ENCODE peak calls at places on chromosomes 16 and 17, in five cellular contexts. One of them, this sample, is unnamed.

GRCh38 chr17:62696726-62697490 is 69.4 kb downstream of the MRC2 start:
- DNase-seq in right lobe of liver: no peak
- DNase-seq in HFFc6: no peak
- DNase-seq in LNCaP clone FGC: no peak
- DNase-seq in breast epithelium: no peak
- DNase-seq in this sample: no peak

GRCh38 chr16:8644513-8645140 is 23.1 kb downstream of the METTL22 start:
- DNase-seq in right lobe of liver: no peak
- DNase-seq in HFFc6: no peak
- DNase-seq in LNCaP clone FGC: no peak
- DNase-seq in breast epithelium: no peak
- DNase-seq in this sample: no peak

GRCh38 chr16:85840801-85841200 is 41.3 kb downstream of the COX4I1 start:
- DNase-seq in right lobe of liver: no peak
- DNase-seq in HFFc6: no peak
- DNase-seq in LNCaP clone FGC: no peak
- DNase-seq in breast epithelium: no peak
- DNase-seq in this sample: no peak

GRCh38 chr17:42414782-42415409 is 8.2 kb downstream of the CAVIN1 start:
- DNase-seq in right lobe of liver: no peak
- DNase-seq in HFFc6: no peak
- DNase-seq in LNCaP clone FGC: no peak
- DNase-seq in breast epithelium: no peak
- DNase-seq in this sample: no peak

GRCh38 chr17:34820922-34821321 is 140.3 kb downstream of the CCT6B start:
- DNase-seq in right lobe of liver: no peak
- DNase-seq in HFFc6: no peak
- DNase-seq in LNCaP clone FGC: no peak
- DNase-seq in breast epithelium: no peak
- DNase-seq in this sample: no peak

GRCh38 chr17:42760652-42761581 is at the start of gene RAMP2:
- DNase-seq in right lobe of liver: peak
- DNase-seq in HFFc6: no peak
- DNase-seq in LNCaP clone FGC: no peak
- DNase-seq in breast epithelium: no peak
- DNase-seq in this sample: peak

GRCh38 chr16:24906199-24906808 is 60.5 kb downstream of the SLC5A11 start:
- DNase-seq in right lobe of liver: no peak
- DNase-seq in HFFc6: peak
- DNase-seq in LNCaP clone FGC: peak
- DNase-seq in breast epithelium: no peak
- DNase-seq in this sample: no peak

GRCh38 chr17:16197276-16197675 is 18.1 kb downstream of the NCOR1 start:
- DNase-seq in right lobe of liver: no peak
- DNase-seq in HFFc6: no peak
- DNase-seq in LNCaP clone FGC: no peak
- DNase-seq in breast epithelium: no peak
- DNase-seq in this sample: no peak

GRCh38 chr16:57941016-57941656 is 29.8 kb downstream of the CNGB1 start:
- DNase-seq in right lobe of liver: peak
- DNase-seq in HFFc6: no peak
- DNase-seq in LNCaP clone FGC: peak
- DNase-seq in breast epithelium: peak
- DNase-seq in this sample: peak

GRCh38 chr17:71011389-71011788 is 842.1 kb downstream of the KCNJ2 start:
- DNase-seq in right lobe of liver: no peak
- DNase-seq in HFFc6: no peak
- DNase-seq in LNCaP clone FGC: no peak
- DNase-seq in breast epithelium: no peak
- DNase-seq in this sample: no peak

GRCh38 chr16:84675423-84675822 is 24.4 kb upstream of the USP10 start:
- DNase-seq in right lobe of liver: no peak
- DNase-seq in HFFc6: no peak
- DNase-seq in LNCaP clone FGC: no peak
- DNase-seq in breast epithelium: no peak
- DNase-seq in this sample: no peak

GRCh38 chr16:84673561-84673960 is 25.2 kb downstream of the KLHL36 start:
- DNase-seq in right lobe of liver: no peak
- DNase-seq in HFFc6: no peak
- DNase-seq in LNCaP clone FGC: no peak
- DNase-seq in breast epithelium: no peak
- DNase-seq in this sample: no peak

GRCh38 chr16:84673203-84673535 is 24.9 kb downstream of the KLHL36 start:
- DNase-seq in right lobe of liver: no peak
- DNase-seq in HFFc6: no peak
- DNase-seq in LNCaP clone FGC: no peak
- DNase-seq in breast epithelium: no peak
- DNase-seq in this sample: no peak

GRCh38 chr16:84670063-84670462 is 21.8 kb downstream of the KLHL36 start:
- DNase-seq in right lobe of liver: no peak
- DNase-seq in HFFc6: no peak
- DNase-seq in LNCaP clone FGC: no peak
- DNase-seq in breast epithelium: no peak
- DNase-seq in this sample: no peak

DNA sequence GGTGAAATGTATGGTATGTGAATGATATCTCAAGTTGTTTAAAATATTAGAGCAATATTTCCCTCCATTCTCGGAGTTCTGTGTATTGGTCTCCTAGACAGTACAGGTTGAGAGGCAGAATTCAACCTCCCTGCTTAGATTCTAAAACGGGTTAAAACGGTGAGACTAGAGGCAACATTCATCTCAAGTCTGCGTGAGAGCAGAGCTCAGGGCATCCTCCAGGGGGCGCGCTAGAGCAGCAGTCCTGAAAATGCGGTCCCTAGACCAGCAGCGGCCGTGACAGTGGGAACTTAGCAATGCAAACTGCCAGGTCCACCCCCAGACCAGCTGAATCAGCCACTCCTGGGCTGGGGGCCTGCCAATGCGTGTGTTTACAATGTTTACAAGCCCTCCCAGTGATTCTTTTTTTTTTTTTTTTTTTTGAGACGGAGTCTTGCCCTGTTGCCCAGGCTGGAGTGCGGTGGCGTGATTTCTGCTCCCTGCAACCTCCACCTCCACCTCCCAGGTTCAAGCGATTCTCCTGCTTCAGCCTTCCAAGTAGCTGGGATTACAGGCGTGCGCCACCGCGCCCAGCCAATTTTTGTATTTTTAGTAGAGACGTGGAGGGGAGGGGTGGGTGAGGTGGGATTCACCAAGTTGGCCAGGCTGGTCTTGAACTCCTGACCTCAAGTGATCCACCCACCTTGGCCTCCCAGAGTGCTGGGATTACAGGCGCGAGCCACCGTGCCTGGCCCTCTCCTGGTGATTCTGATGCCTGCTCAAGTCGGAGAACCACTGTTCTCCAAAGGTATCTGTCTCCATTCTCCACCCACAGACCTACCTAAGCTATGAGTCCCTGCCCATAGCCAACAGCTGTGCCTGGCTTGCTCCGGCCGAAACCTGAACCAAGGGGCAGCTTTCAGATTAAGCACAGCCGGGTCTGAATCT is 24.2 kb downstream of the KLHL36 start:
- DNase-seq in right lobe of liver: peak
- DNase-seq in HFFc6: peak
- DNase-seq in LNCaP clone FGC: peak
- DNase-seq in breast epithelium: peak
- DNase-seq in this sample: peak
- TF ChIP-seq CTCF in right lobe of liver: peak
- TF ChIP-seq CTCF in HFFc6: peak
- TF ChIP-seq CTCF in LNCaP clone FGC: peak
- TF ChIP-seq CTCF in breast epithelium: peak
- TF ChIP-seq CTCF in this sample: peak

GRCh38 chr16:56743840-56744239 is 13.9 kb downstream of the NUP93 start:
- DNase-seq in right lobe of liver: no peak
- DNase-seq in HFFc6: peak
- DNase-seq in LNCaP clone FGC: no peak
- DNase-seq in breast epithelium: no peak
- DNase-seq in this sample: no peak
- TF ChIP-seq CTCF in right lobe of liver: no peak
- TF ChIP-seq CTCF in HFFc6: no peak
- TF ChIP-seq CTCF in LNCaP clone FGC: no peak
- TF ChIP-seq CTCF in breast epithelium: no peak
- TF ChIP-seq CTCF in this sample: no peak

GRCh38 chr16:82603784-82604411 is 22.9 kb upstream of the CDH13 start:
- DNase-seq in right lobe of liver: peak
- DNase-seq in HFFc6: peak
- DNase-seq in LNCaP clone FGC: no peak
- DNase-seq in breast epithelium: no peak
- DNase-seq in this sample: no peak
- TF ChIP-seq CTCF in right lobe of liver: peak
- TF ChIP-seq CTCF in HFFc6: peak
- TF ChIP-seq CTCF in LNCaP clone FGC: peak
- TF ChIP-seq CTCF in breast epithelium: peak
- TF ChIP-seq CTCF in this sample: no peak

GRCh38 chr16:67448580-67448979 is 17.7 kb downstream of the HSD11B2 start:
- DNase-seq in right lobe of liver: no peak
- DNase-seq in HFFc6: no peak
- DNase-seq in LNCaP clone FGC: no peak
- DNase-seq in breast epithelium: no peak
- DNase-seq in this sample: no peak

GRCh38 chr16:67446968-67447507 is 16.1 kb downstream of the HSD11B2 start:
- DNase-seq in right lobe of liver: no peak
- DNase-seq in HFFc6: no peak
- DNase-seq in LNCaP clone FGC: no peak
- DNase-seq in breast epithelium: no peak
- DNase-seq in this sample: no peak

GRCh38 chr16:67449328-67449727 is 18.4 kb downstream of the HSD11B2 start:
- DNase-seq in right lobe of liver: no peak
- DNase-seq in HFFc6: no peak
- DNase-seq in LNCaP clone FGC: no peak
- DNase-seq in breast epithelium: no peak
- DNase-seq in this sample: no peak

GRCh38 chr16:67445913-67446907 is 15.3 kb downstream of the HSD11B2 start:
- DNase-seq in right lobe of liver: peak
- DNase-seq in HFFc6: no peak
- DNase-seq in LNCaP clone FGC: no peak
- DNase-seq in breast epithelium: no peak
- DNase-seq in this sample: no peak

DNA sequence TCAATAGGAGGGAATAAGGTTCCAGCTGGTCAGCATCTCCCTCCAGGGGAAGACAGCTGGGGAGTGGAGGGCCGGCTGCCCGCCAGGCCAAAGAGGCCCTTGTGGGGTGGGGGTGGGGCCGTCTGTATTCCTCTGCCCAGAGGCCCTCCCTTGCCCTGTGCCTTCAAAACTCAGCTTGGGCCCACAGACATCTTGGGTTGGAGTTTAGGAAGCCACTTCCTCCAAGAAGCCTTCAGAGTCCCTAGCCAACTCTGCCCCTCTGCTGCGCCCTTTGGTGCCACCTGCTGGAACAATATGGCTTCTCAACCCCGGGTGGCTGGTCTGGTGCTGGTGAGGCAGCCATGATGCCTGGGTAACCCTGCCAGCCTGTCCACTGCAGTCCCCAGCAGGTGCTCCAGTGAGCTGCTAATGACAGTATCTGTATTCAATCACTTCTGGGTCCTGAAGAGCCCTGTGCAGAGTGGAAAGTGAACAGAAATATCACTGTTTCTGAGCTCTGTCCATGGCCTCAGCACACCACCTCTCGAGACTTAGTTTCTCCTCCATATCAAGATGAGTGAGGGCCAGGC is 16.7 kb downstream of the HSD11B2 start:
- DNase-seq in right lobe of liver: no peak
- DNase-seq in HFFc6: no peak
- DNase-seq in LNCaP clone FGC: no peak
- DNase-seq in breast epithelium: no peak
- DNase-seq in this sample: no peak
- TF ChIP-seq CTCF in right lobe of liver: peak
- TF ChIP-seq CTCF in HFFc6: peak
- TF ChIP-seq CTCF in LNCaP clone FGC: peak
- TF ChIP-seq CTCF in breast epithelium: no peak
- TF ChIP-seq CTCF in this sample: no peak

DNA sequence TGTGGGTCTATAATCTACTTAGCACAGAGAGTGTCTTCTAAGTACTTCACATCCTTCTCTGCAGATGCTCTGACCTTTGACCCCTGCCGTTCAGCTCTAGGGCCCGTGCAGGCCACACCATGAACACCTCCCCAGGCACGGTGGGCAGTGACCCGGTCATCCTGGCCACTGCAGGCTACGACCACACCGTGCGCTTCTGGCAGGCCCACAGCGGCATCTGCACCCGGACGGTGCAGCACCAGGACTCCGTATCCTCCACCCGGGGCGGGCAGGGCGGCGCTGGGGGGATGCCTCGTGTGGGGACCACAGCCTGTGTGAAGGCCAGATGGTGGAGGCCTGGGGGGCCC is 686 bp downstream of the MLST8 start:
- DNase-seq in right lobe of liver: peak
- DNase-seq in HFFc6: no peak
- DNase-seq in LNCaP clone FGC: no peak
- DNase-seq in breast epithelium: no peak
- DNase-seq in this sample: no peak
- TF ChIP-seq CTCF in right lobe of liver: no peak
- TF ChIP-seq CTCF in HFFc6: no peak
- TF ChIP-seq CTCF in LNCaP clone FGC: no peak
- TF ChIP-seq CTCF in breast epithelium: no peak
- TF ChIP-seq CTCF in this sample: no peak

GRCh38 chr17:68511254-68511670 is 968 bp upstream of the PRKAR1A start:
- DNase-seq in right lobe of liver: no peak
- DNase-seq in HFFc6: no peak
- DNase-seq in LNCaP clone FGC: no peak
- DNase-seq in breast epithelium: no peak
- DNase-seq in this sample: no peak
- TF ChIP-seq CTCF in right lobe of liver: peak
- TF ChIP-seq CTCF in HFFc6: peak
- TF ChIP-seq CTCF in LNCaP clone FGC: no peak
- TF ChIP-seq CTCF in breast epithelium: peak
- TF ChIP-seq CTCF in this sample: no peak

GRCh38 chr16:29805232-29806095 is 865 bp upstream of the MAZ start:
- DNase-seq in right lobe of liver: peak
- DNase-seq in HFFc6: peak
- DNase-seq in LNCaP clone FGC: peak
- DNase-seq in breast epithelium: peak
- DNase-seq in this sample: peak
- TF ChIP-seq CTCF in right lobe of liver: no peak
- TF ChIP-seq CTCF in HFFc6: peak
- TF ChIP-seq CTCF in LNCaP clone FGC: peak
- TF ChIP-seq CTCF in breast epithelium: no peak
- TF ChIP-seq CTCF in this sample: no peak

GRCh38 chr16:27269300-27270150 is 953 bp upstream of the NSMCE1 start:
- DNase-seq in right lobe of liver: no peak
- DNase-seq in HFFc6: no peak
- DNase-seq in LNCaP clone FGC: no peak
- DNase-seq in breast epithelium: no peak
- DNase-seq in this sample: no peak

GRCh38 chr16:27265982-27266381 is 2.6 kb downstream of the NSMCE1 start:
- DNase-seq in right lobe of liver: no peak
- DNase-seq in HFFc6: no peak
- DNase-seq in LNCaP clone FGC: no peak
- DNase-seq in breast epithelium: no peak
- DNase-seq in this sample: no peak

GRCh38 chr16:27267037-27267677 is 1.4 kb downstream of the NSMCE1 start:
- DNase-seq in right lobe of liver: no peak
- DNase-seq in HFFc6: no peak
- DNase-seq in LNCaP clone FGC: no peak
- DNase-seq in breast epithelium: no peak
- DNase-seq in this sample: no peak

GRCh38 chr16:27270389-27270788 is 1.8 kb upstream of the NSMCE1 start:
- DNase-seq in right lobe of liver: no peak
- DNase-seq in HFFc6: no peak
- DNase-seq in LNCaP clone FGC: no peak
- DNase-seq in breast epithelium: no peak
- DNase-seq in this sample: no peak

GRCh38 chr16:27268376-27269299 is at the start of gene NSMCE1:
- DNase-seq in right lobe of liver: peak
- DNase-seq in HFFc6: peak
- DNase-seq in LNCaP clone FGC: peak
- DNase-seq in breast epithelium: peak
- DNase-seq in this sample: peak
- TF ChIP-seq CTCF in right lobe of liver: peak
- TF ChIP-seq CTCF in HFFc6: peak
- TF ChIP-seq CTCF in LNCaP clone FGC: no peak
- TF ChIP-seq CTCF in breast epithelium: peak
- TF ChIP-seq CTCF in this sample: no peak

This sample was measured in omental fat pad.